ENCODE peak calls at places on chromosome 17, in four cellular contexts. B is PC-9, M is Peyer's patch, E is cardiac muscle cell. D is an unnamed sample. For H3K9me3, the result is how much of the 10 kb centered on the place peaks cover.

GRCh38 chr17:8728251-8728925 is 16.2 kb downstream of the CCDC42 start:
- DNase-seq in B (no peak), M (no peak), E (no peak), D (no peak)

GRCh38 chr17:74972107-74972972 is at the start of gene HID1:
- DNase-seq in B (peak), M (peak), E (peak), D (peak)

GRCh38 chr17:44872131-44872768 is 24.6 kb downstream of the HIGD1B start:
- DNase-seq in B (no peak), M (no peak), E (no peak), D (no peak)

GRCh38 chr17:82577300-82577699 is 57.8 kb downstream of the FOXK2 start:
- DNase-seq in B (no peak), M (no peak), E (no peak), D (no peak)

GRCh38 chr17:70636517-70637133 is 467.3 kb downstream of the KCNJ2 start:
- DNase-seq in B (no peak), M (no peak), E (peak), D (no peak)

GRCh38 chr17:78140169-78141051 is 5.8 kb upstream of the C17orf99 start:
- DNase-seq in B (peak), M (peak), E (peak), D (peak)

GRCh38 chr17:6780886-6781285 is 4.9 kb downstream of the FBXO39 start:
- DNase-seq in B (peak), M (no peak), E (no peak), D (no peak)

GRCh38 chr17:71633391-71633849 is 487.4 kb upstream of the SOX9 start:
- DNase-seq in B (peak), M (peak), E (no peak), D (no peak)

GRCh38 chr17:2093349-2093748 is 38.4 kb downstream of the HIC1 start:
- DNase-seq in B (peak), M (no peak), E (no peak), D (no peak)

GRCh38 chr17:8436169-8436932 is 667 bp downstream of the NDEL1 start:
- DNase-seq in B (peak), M (peak), E (peak), D (peak)

GRCh38 chr17:66451188-66452149 is 149.1 kb downstream of the PRKCA start:
- DNase-seq in B (no peak), M (peak), E (peak), D (no peak)
- H3K4me3 ChIP-seq in B (no peak), M (no peak), E (no peak), D (no peak)

GRCh38 chr17:60524463-60525346 is 1.3 kb downstream of the APPBP2 start:
- DNase-seq in B (no peak), M (no peak), E (peak), D (no peak)
- H3K27ac ChIP-seq in B (peak), M (peak), E (peak), D (peak)

GRCh38 chr17:22300731-22301352 is 608.5 kb downstream of the KCNJ18 start:
- DNase-seq in B (no peak), M (no peak), E (no peak), D (no peak)

GRCh38 chr17:22300177-22300576 is 607.9 kb downstream of the KCNJ18 start:
- DNase-seq in B (no peak), M (no peak), E (no peak), D (no peak)

GRCh38 chr17:22303096-22303495 is 610.8 kb downstream of the KCNJ18 start:
- DNase-seq in B (no peak), M (no peak), E (no peak), D (no peak)

GRCh38 chr17:22303865-22304264 is 611.5 kb downstream of the KCNJ18 start:
- DNase-seq in B (no peak), M (no peak), E (no peak), D (no peak)

DNA sequence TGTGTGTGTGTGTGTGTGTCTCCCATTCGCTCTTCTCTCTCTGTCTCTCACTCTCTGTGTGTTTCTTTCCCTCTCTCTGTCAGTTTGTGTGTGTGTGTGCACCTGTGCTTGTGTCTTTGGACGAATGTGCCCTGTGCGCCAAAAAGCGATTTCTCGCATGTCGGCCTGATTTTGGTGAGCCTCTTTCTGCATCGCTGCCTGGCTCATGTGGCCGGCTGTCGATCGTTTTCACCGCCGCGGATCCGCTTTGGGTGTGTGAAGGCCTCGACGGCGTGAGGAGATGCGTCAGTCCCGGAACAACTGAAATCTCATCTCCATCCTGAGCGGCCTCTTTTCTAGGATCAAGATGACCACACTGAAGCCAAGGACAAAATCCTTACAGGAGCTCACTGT is 609.0 kb downstream of the KCNJ18 start:
- DNase-seq in B (no peak), M (no peak), E (no peak), D (no peak)
- H3K9me3 ChIP-seq in B (under half), M (under half), E (under half), D (under half)

GRCh38 chr17:73343168-73343634 is 31.4 kb upstream of the CDC42EP4 start:
- DNase-seq in B (no peak), M (no peak), E (peak), D (no peak)
- H3K4me3 ChIP-seq in B (no peak), M (no peak), E (no peak), D (no peak)

GRCh38 chr17:13957636-13958035 is 111.7 kb upstream of the COX10 start:
- DNase-seq in B (no peak), M (no peak), E (no peak), D (no peak)

GRCh38 chr17:13958773-13959172 is 110.5 kb upstream of the COX10 start:
- DNase-seq in B (no peak), M (no peak), E (no peak), D (no peak)

GRCh38 chr17:13952252-13952721 is 117.0 kb upstream of the COX10 start:
- DNase-seq in B (no peak), M (no peak), E (peak), D (no peak)

GRCh38 chr17:13953871-13954270 is 115.4 kb upstream of the COX10 start:
- DNase-seq in B (no peak), M (no peak), E (no peak), D (no peak)
- H3K27ac ChIP-seq in B (no peak), M (no peak), E (no peak), D (no peak)

DNA sequence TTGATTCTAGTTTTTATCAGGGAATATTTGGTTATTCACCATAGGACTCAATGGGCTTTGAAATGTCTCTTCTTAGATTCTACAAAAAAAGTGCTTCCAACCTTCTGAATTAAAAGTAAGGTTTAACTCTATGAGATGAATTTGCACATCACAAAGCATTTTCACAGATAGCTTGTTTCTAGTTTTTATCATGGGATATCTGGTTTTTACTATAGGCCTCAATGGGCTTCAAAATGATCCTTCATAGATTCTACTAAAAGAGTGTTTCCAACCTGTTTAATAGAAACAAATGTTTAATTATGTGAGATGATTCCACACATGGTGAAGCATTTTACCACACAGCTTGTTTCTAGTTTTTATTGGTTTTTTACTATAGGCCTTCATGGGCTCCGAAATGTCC is 560.7 kb downstream of the KCNJ18 start:
- DNase-seq in B (no peak), M (no peak), E (no peak), D (no peak)
- H3K9me3 ChIP-seq in B (under half), M (under half), E (under half), D (under half)

GRCh38 chr17:32265192-32265895 is at the start of gene RHBDL3:
- DNase-seq in B (no peak), M (no peak), E (peak), D (peak)
- H3K4me3 ChIP-seq in B (no peak), M (peak), E (peak), D (peak)

GRCh38 chr17:80834896-80835281 is 156.8 kb upstream of the CHMP6 start:
- DNase-seq in B (no peak), M (no peak), E (no peak), D (no peak)

GRCh38 chr17:80836971-80837481 is 154.6 kb upstream of the CHMP6 start:
- DNase-seq in B (no peak), M (no peak), E (no peak), D (no peak)

GRCh38 chr17:80835816-80836657 is 155.6 kb upstream of the CHMP6 start:
- DNase-seq in B (no peak), M (no peak), E (no peak), D (no peak)

GRCh38 chr17:80837711-80838110 is 153.9 kb upstream of the CHMP6 start:
- DNase-seq in B (no peak), M (no peak), E (no peak), D (no peak)

GRCh38 chr17:80836658-80836965 is 155.0 kb upstream of the CHMP6 start:
- DNase-seq in B (no peak), M (no peak), E (no peak), D (no peak)
- H3K27ac ChIP-seq in B (no peak), M (no peak), E (no peak), D (no peak)

DNA sequence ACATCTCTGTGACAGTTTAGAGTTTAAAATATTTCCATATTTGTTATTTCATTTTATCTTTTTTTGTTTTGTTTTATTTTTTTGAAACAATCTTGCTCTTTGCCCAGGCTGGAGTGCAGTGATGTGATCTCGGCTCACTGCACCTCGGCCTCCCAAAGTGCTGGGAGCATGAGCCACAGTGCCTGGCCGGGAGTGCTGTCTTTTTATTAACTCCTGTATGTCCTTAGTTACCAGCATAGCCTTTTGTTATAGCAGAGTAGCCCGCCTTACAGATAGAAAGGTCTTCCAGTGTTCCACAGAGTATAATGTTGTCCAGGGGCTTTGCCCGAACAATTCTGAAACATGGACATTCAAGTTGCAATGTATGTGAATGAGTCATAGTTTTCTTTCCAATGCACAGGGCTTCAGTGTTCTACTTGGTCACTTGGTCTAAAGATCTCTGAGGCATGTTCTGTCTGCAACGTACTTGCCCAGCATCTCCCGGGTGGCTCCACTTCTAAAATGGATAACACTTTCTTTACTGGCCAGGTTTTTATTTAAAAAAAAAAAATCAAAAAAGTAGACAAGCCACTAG is 125.6 kb downstream of the KCNJ18 start:
- DNase-seq in B (peak), M (no peak), E (no peak), D (no peak)
- H3K9me3 ChIP-seq in B (under half), M (under half), E (under half), D (under half)

GRCh38 chr17:330993-331701 is 21.5 kb downstream of the RPH3AL start:
- DNase-seq in B (no peak), M (no peak), E (no peak), D (no peak)
- H3K4me3 ChIP-seq in B (no peak), M (peak), E (no peak), D (peak)

D was measured in CD8-positive, alpha-beta memory T cell.